ENCODE peak calls at places on chromosomes 4 and X, in seven cellular contexts. S is uterus; M is psoas muscle; Z is memory B cell; H is HAP-1; E is stimulated activated CD4-positive, alpha-beta T cell treated with anti-CD3 and anti-CD28 coated beads, TNF-alpha, amount 100 ng/mL, for 4 hours; T is stimulated activated CD8-positive, alpha-beta memory T cell treated with anti-CD3 and anti-CD28 coated beads, Interleukin-7, amount 100 ng/mL, for 1 hour. U is an unnamed sample.

GRCh38 chr4:87461281-87461700 is 38.9 kb downstream of the NUDT9 start:
- DNase-seq in S (no peak), M (no peak), Z (no peak), H (no peak), E (no peak), T (no peak), U (no peak)

GRCh38 chr4:103074598-103075434 is 1.7 kb downstream of the SLC9B2 start:
- DNase-seq in S (no peak), M (no peak), Z (no peak), H (no peak), E (no peak), T (no peak), U (no peak)

GRCh38 chr4:53917719-53918118 is 146.7 kb downstream of the CHIC2 start:
- DNase-seq in S (no peak), M (no peak), Z (no peak), H (no peak), E (no peak), T (no peak), U (no peak)

GRCh38 chr4:139234258-139234657 is 45.8 kb downstream of the MGARP start:
- DNase-seq in S (no peak), M (no peak), Z (no peak), H (no peak), E (no peak), T (no peak), U (no peak)

GRCh38 chrX:40127052-40127451 is 29.3 kb upstream of the BCOR start:
- DNase-seq in S (no peak), M (peak), Z (no peak), H (no peak), E (no peak), T (no peak), U (no peak)

GRCh38 chr4:126742048-126742447 is 890.7 kb upstream of the INTU start:
- DNase-seq in S (no peak), M (no peak), Z (no peak), H (no peak), E (no peak), T (no peak), U (no peak)

GRCh38 chrX:39065051-39065871 is 264.0 kb downstream of the MID1IP1 start:
- DNase-seq in S (no peak), M (no peak), Z (no peak), H (no peak), E (no peak), T (no peak), U (no peak)

GRCh38 chrX:136847874-136848273 is 32.7 kb downstream of the RBMX start:
- DNase-seq in S (no peak), M (no peak), Z (no peak), H (no peak), E (no peak), T (no peak), U (no peak)

GRCh38 chrX:19721726-19722370 is 165.6 kb downstream of the SH3KBP1 start:
- DNase-seq in S (no peak), M (no peak), Z (no peak), H (no peak), E (no peak), T (no peak), U (peak)

GRCh38 chr4:10694151-10694825 is 9.7 kb upstream of the CLNK start:
- DNase-seq in S (no peak), M (no peak), Z (no peak), H (no peak), E (no peak), T (no peak), U (no peak)

GRCh38 chrX:57933321-57933720 is 23.1 kb upstream of the ZXDA start:
- DNase-seq in S (no peak), M (no peak), Z (no peak), H (no peak), E (no peak), T (no peak), U (no peak)

GRCh38 chrX:134734343-134735001 is 76.2 kb upstream of the PLAC1 start:
- DNase-seq in S (peak), M (no peak), Z (no peak), H (no peak), E (no peak), T (no peak), U (no peak)

GRCh38 chrX:72141372-72142004 is 9.8 kb upstream of the RTL5 start:
- DNase-seq in S (no peak), M (no peak), Z (no peak), H (no peak), E (no peak), T (no peak), U (no peak)

GRCh38 chr4:19025031-19025430 is 1003.5 kb upstream of the LCORL start:
- DNase-seq in S (no peak), M (no peak), Z (no peak), H (no peak), E (no peak), T (no peak), U (no peak)

GRCh38 chrX:105190252-105190853 is 30.1 kb downstream of the TEX13A start:
- DNase-seq in S (no peak), M (no peak), Z (peak), H (peak), E (no peak), T (no peak), U (no peak)

GRCh38 chr4:89111833-89112563 is 665 bp downstream of the TIGD2 start:
- DNase-seq in S (no peak), M (no peak), Z (no peak), H (no peak), E (no peak), T (no peak), U (no peak)

GRCh38 chr4:3202836-3203820 is 45.8 kb upstream of the MSANTD1 start:
- DNase-seq in S (peak), M (no peak), Z (no peak), H (no peak), E (no peak), T (no peak), U (no peak)

GRCh38 chr4:109574443-109574850 is 14.4 kb downstream of the MCUB start:
- DNase-seq in S (no peak), M (no peak), Z (no peak), H (no peak), E (no peak), T (no peak), U (no peak)

GRCh38 chr4:54227261-54228063 is 1.6 kb upstream of the PDGFRA start:
- DNase-seq in S (peak), M (no peak), Z (peak), H (peak), E (no peak), T (no peak), U (peak)

GRCh38 chr4:87555751-87556619 is 26.8 kb upstream of the SPARCL1 start:
- DNase-seq in S (no peak), M (no peak), Z (no peak), H (no peak), E (no peak), T (no peak), U (no peak)

GRCh38 chr4:101419324-101420135 is 72.2 kb upstream of the PPP3CA start:
- DNase-seq in S (no peak), M (no peak), Z (no peak), H (no peak), E (no peak), T (no peak), U (no peak)

GRCh38 chrX:79366888-79367749 is at the start of gene ITM2A:
- DNase-seq in S (peak), M (peak), Z (peak), H (peak), E (peak), T (peak), U (peak)

GRCh38 chrX:38175140-38175539 is 45.5 kb downstream of the SRPX start:
- DNase-seq in S (no peak), M (no peak), Z (no peak), H (peak), E (no peak), T (no peak), U (no peak)

GRCh38 chr4:3046149-3046548 is 28.2 kb downstream of the HTT-AS start:
- DNase-seq in S (no peak), M (no peak), Z (no peak), H (no peak), E (no peak), T (no peak), U (no peak)

GRCh38 chr4:6269651-6270511 is at the start of gene WFS1:
- DNase-seq in S (peak), M (peak), Z (peak), H (peak), E (peak), T (peak), U (peak)

GRCh38 chr4:124262211-124263179 is 450.0 kb downstream of the ANKRD50 start:
- DNase-seq in S (peak), M (no peak), Z (peak), H (peak), E (no peak), T (no peak), U (peak)

U was measured in left ventricle myocardium superior.